ENCODE peak calls at places on chromosomes 6 and 20, in four cellular contexts. One of them, this sample, is unnamed.

GRCh38 chr6:160972111-160972510 is 19.5 kb upstream of the MAP3K4 start:
- DNase-seq in tibial nerve: no peak
- DNase-seq in neural progenitor cell: no peak
- DNase-seq in cardiac muscle cell: no peak
- DNase-seq in this sample: peak

GRCh38 chr6:85389180-85389797 is 60.6 kb upstream of the NT5E start:
- DNase-seq in tibial nerve: no peak
- DNase-seq in neural progenitor cell: no peak
- DNase-seq in cardiac muscle cell: no peak
- DNase-seq in this sample: no peak

GRCh38 chr20:1894471-1894950 is 696 bp upstream of the SIRPA start:
- DNase-seq in tibial nerve: no peak
- DNase-seq in neural progenitor cell: peak
- DNase-seq in cardiac muscle cell: peak
- DNase-seq in this sample: no peak

GRCh38 chr6:160000280-160000704 is 31.4 kb downstream of the IGF2R start:
- DNase-seq in tibial nerve: no peak
- DNase-seq in neural progenitor cell: no peak
- DNase-seq in cardiac muscle cell: no peak
- DNase-seq in this sample: no peak

GRCh38 chr20:25058051-25058796 is at the start of gene ACSS1:
- DNase-seq in tibial nerve: peak
- DNase-seq in neural progenitor cell: peak
- DNase-seq in cardiac muscle cell: no peak
- DNase-seq in this sample: no peak

GRCh38 chr20:44494266-44494665 is 18.6 kb downstream of the TTPAL start:
- DNase-seq in tibial nerve: no peak
- DNase-seq in neural progenitor cell: no peak
- DNase-seq in cardiac muscle cell: no peak
- DNase-seq in this sample: peak

GRCh38 chr6:169752074-169752623 is 727 bp downstream of the ERMARD start:
- DNase-seq in tibial nerve: no peak
- DNase-seq in neural progenitor cell: peak
- DNase-seq in cardiac muscle cell: peak
- DNase-seq in this sample: no peak

GRCh38 chr6:139764498-139764986 is 390.1 kb upstream of the CITED2 start:
- DNase-seq in tibial nerve: no peak
- DNase-seq in neural progenitor cell: no peak
- DNase-seq in cardiac muscle cell: peak
- DNase-seq in this sample: peak

GRCh38 chr20:49446808-49447207 is 35.7 kb downstream of the KCNB1 start:
- DNase-seq in tibial nerve: peak
- DNase-seq in neural progenitor cell: peak
- DNase-seq in cardiac muscle cell: peak
- DNase-seq in this sample: no peak

GRCh38 chr20:6074145-6074561 is 20.3 kb upstream of the LRRN4 start:
- DNase-seq in tibial nerve: no peak
- DNase-seq in neural progenitor cell: peak
- DNase-seq in cardiac muscle cell: peak
- DNase-seq in this sample: no peak

GRCh38 chr6:131966443-131966842 is 15.3 kb upstream of the CCN2 start:
- DNase-seq in tibial nerve: no peak
- DNase-seq in neural progenitor cell: no peak
- DNase-seq in cardiac muscle cell: no peak
- DNase-seq in this sample: no peak

GRCh38 chr20:64113444-64113775 is 6.0 kb upstream of the NPBWR2 start:
- DNase-seq in tibial nerve: no peak
- DNase-seq in neural progenitor cell: no peak
- DNase-seq in cardiac muscle cell: no peak
- DNase-seq in this sample: no peak

GRCh38 chr6:63881791-63882190 is 246.2 kb downstream of the PHF3 start:
- DNase-seq in tibial nerve: no peak
- DNase-seq in neural progenitor cell: no peak
- DNase-seq in cardiac muscle cell: no peak
- DNase-seq in this sample: no peak

GRCh38 chr6:87066449-87067288 is 28.2 kb downstream of the CGA start:
- DNase-seq in tibial nerve: no peak
- DNase-seq in neural progenitor cell: peak
- DNase-seq in cardiac muscle cell: peak
- DNase-seq in this sample: peak

DNA sequence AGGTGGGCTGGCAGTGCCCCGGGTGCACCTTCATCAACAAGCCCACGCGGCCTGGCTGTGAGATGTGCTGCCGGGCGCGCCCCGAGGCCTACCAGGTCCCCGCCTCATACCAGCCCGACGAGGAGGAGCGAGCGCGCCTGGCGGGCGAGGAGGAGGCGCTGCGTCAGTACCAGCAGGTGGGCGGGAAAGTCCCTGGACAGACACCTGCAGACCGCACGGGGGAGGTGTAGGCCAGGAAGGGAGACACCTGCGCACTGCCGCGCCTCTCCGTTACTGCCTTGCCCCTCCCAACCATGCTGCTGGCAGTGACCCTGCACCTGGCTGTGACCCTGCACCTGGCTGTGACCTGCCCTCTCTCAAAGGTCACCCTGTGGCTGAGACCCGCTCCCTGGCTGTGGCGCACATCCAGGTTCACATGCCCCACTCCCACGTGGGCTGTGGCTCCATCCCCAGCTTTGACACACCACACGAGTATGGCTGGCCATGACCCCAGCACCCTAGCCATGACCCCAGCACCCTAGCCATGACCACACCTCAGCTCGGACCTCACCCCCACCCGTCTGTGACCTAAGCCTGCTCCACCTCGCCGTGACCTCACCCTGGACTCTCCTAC is 11.6 kb downstream of the RBCK1 start:
- DNase-seq in tibial nerve: no peak
- DNase-seq in neural progenitor cell: no peak
- DNase-seq in cardiac muscle cell: no peak
- DNase-seq in this sample: no peak
- TF ChIP-seq CTCF in tibial nerve: no peak
- TF ChIP-seq CTCF in neural progenitor cell: no peak
- TF ChIP-seq CTCF in cardiac muscle cell: no peak
- TF ChIP-seq CTCF in this sample: no peak

DNA sequence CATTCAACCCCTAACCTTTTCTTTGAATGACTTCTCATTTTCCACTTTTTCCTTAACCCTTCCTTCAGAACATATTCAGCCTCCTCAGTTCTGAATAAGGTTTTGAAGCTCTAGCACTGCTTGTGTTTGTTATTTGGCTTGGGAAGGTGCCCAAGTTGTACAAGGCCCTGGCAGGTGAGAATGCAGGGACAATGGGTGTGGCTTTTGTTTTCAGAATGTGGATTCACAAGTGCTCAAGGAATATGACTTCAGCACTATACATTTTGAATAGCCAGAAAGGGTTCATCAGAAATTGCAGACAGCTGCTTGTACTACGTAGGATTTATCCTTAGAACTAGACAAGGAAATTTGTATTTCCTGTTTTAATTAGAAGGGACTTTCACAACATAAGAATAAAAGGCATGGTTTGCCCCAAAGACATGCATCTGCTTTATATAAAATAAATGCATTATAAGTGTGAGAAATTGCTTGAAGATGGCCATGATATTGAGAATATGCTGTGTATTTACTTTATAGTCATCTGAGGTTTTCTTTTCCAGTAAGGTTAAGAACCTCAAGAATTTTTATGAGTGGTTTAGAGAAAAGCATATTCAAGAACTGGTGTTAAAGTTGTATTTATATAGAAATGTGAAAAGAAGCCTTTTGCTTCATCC is 29.3 kb upstream of the PRDM1 start:
- DNase-seq in tibial nerve: no peak
- DNase-seq in neural progenitor cell: no peak
- DNase-seq in cardiac muscle cell: no peak
- DNase-seq in this sample: no peak
- H3K4me3 ChIP-seq in tibial nerve: no peak
- H3K4me3 ChIP-seq in neural progenitor cell: no peak
- H3K4me3 ChIP-seq in cardiac muscle cell: no peak
- H3K4me3 ChIP-seq in this sample: no peak

DNA sequence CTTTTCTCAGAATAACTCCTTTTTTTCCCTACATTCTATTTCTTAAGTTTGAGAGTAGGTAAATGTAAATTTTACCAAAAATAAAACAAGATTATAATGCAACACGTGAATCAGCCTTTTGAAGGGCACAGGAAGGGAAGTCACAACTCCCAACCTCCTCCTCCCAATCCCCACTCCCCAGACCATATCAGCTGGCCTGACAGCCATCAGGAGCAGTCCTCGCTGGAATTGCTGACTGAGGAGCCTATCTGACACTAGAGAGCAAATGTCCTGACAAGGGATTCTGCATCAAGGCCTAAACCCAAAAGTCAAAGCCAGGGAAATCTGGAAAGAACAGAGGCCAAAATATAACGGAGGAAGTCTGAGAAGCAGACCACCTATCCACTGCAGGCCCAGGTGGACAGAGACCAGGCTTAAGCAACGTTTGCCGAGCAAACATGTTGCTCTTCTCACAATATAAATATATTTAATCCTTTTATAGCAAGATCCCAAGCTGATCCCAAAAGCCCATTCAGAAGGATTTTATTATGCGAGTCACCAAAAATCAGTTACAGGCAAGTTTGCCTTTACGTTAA is 2.5 kb downstream of the RRAGD start:
- DNase-seq in tibial nerve: no peak
- DNase-seq in neural progenitor cell: no peak
- DNase-seq in cardiac muscle cell: peak
- DNase-seq in this sample: no peak
- H3K27ac ChIP-seq in tibial nerve: peak
- H3K27ac ChIP-seq in neural progenitor cell: no peak
- H3K27ac ChIP-seq in cardiac muscle cell: peak
- H3K27ac ChIP-seq in this sample: no peak

DNA sequence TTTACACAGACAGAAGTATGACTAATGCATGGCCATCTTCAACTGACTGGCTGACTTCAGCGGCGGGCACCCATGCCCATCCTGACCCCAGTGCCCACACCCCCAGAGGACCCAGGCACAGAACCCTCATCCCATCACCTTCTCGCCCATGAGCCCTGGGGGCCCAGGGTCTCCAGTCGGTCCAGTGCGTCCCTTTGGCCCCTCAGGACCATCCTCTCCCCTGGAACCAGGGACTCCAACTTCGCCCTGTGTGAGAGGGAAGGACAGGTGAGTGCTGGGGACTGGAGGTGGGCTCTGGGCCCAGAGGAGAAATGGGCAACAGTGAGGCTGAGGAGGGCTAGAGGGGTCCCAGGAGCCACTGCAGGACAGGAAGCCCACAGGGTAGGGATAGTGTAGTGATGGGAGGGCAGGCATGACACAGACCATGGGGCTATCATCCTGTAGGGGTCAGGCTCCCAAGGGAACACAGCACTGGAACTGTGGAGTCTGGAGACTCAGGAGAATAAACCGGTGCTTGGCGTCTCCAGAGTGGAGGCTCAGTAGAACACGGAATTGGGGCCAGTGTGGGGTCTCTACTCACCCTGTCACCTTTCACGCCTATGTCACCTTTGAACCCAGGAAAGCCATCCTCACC is 16.7 kb downstream of the COL11A2 start:
- DNase-seq in tibial nerve: no peak
- DNase-seq in neural progenitor cell: no peak
- DNase-seq in cardiac muscle cell: no peak
- DNase-seq in this sample: no peak
- TF ChIP-seq CTCF in tibial nerve: no peak
- TF ChIP-seq CTCF in neural progenitor cell: no peak
- TF ChIP-seq CTCF in cardiac muscle cell: no peak
- TF ChIP-seq CTCF in this sample: peak

GRCh38 chr6:44627091-44627878 is 239.8 kb downstream of the CDC5L start:
- DNase-seq in tibial nerve: peak
- DNase-seq in neural progenitor cell: peak
- DNase-seq in cardiac muscle cell: no peak
- DNase-seq in this sample: no peak

GRCh38 chr6:44628347-44628746 is 240.8 kb downstream of the CDC5L start:
- DNase-seq in tibial nerve: no peak
- DNase-seq in neural progenitor cell: no peak
- DNase-seq in cardiac muscle cell: no peak
- DNase-seq in this sample: no peak

GRCh38 chr6:44625996-44626395 is 238.5 kb downstream of the CDC5L start:
- DNase-seq in tibial nerve: no peak
- DNase-seq in neural progenitor cell: no peak
- DNase-seq in cardiac muscle cell: no peak
- DNase-seq in this sample: no peak

GRCh38 chr6:44627879-44628271 is 240.4 kb downstream of the CDC5L start:
- DNase-seq in tibial nerve: no peak
- DNase-seq in neural progenitor cell: no peak
- DNase-seq in cardiac muscle cell: no peak
- DNase-seq in this sample: no peak

GRCh38 chr6:44626608-44627007 is 239.1 kb downstream of the CDC5L start:
- DNase-seq in tibial nerve: no peak
- DNase-seq in neural progenitor cell: no peak
- DNase-seq in cardiac muscle cell: no peak
- DNase-seq in this sample: no peak
- H3K4me3 ChIP-seq in tibial nerve: no peak
- H3K4me3 ChIP-seq in neural progenitor cell: no peak
- H3K4me3 ChIP-seq in cardiac muscle cell: no peak
- H3K4me3 ChIP-seq in this sample: no peak